ENCODE peak calls at places on chromosomes 1 and 21, in ten cellular contexts. L is germinal center; W is naive B cell; O is NCI-H2081; K is Right ventricle myocardium superior; C is ovary; T is CD4-positive, CD25-positive, alpha-beta regulatory T cell; H is anterior cingulate cortex; Y is T-helper 1 cell; V is HFF-Myc. N is an unnamed sample.

GRCh38 chr1:41361495-41362356 is 492 bp downstream of the FOXO6 start:
- DNase-seq in L (no peak), W (no peak), O (peak), K (no peak), C (peak), T (peak), H (no peak), Y (peak), V (no peak), N (no peak)

GRCh38 chr21:40053007-40053406 is 185.8 kb downstream of the PCP4 start:
- DNase-seq in L (no peak), W (no peak), O (no peak), K (peak), C (no peak), T (no peak), H (peak), Y (no peak), V (no peak), N (no peak)

GRCh38 chr1:42937836-42938595 is 20.7 kb downstream of the SLC2A1 start:
- DNase-seq in L (no peak), W (no peak), O (no peak), K (no peak), C (peak), T (peak), H (no peak), Y (no peak), V (no peak), N (no peak)

GRCh38 chr1:59751801-59752200 is 62.9 kb upstream of the HOOK1 start:
- DNase-seq in L (no peak), W (no peak), O (no peak), K (no peak), C (no peak), T (no peak), H (no peak), Y (no peak), V (no peak), N (no peak)

GRCh38 chr1:197614916-197615692 is 160.2 kb downstream of the DENND1B start:
- DNase-seq in L (no peak), W (no peak), O (peak), K (no peak), C (no peak), T (peak), H (no peak), Y (no peak), V (peak), N (no peak)

GRCh38 chr1:40379785-40380452 is 6.4 kb downstream of the SMAP2 start:
- DNase-seq in L (no peak), W (no peak), O (no peak), K (no peak), C (no peak), T (no peak), H (no peak), Y (no peak), V (no peak), N (no peak)

GRCh38 chr1:236489710-236490377 is 33.9 kb upstream of the LGALS8 start:
- DNase-seq in L (peak), W (peak), O (peak), K (no peak), C (no peak), T (peak), H (no peak), Y (no peak), V (peak), N (no peak)

GRCh38 chr21:45104560-45104959 is 30.2 kb downstream of the ADARB1 start:
- DNase-seq in L (no peak), W (peak), O (no peak), K (peak), C (no peak), T (no peak), H (no peak), Y (no peak), V (no peak), N (peak)